ENCODE peak calls at places on chromosomes 11 and 22, in nine cellular contexts. K is M059J; X is NCI-H510A treated with DMSO at 0.1 percent for 48 hours; I is hepatocyte; E is stimulated activated CD4-positive, alpha-beta T cell treated with anti-CD3 and anti-CD28 coated beads, Interleukin-2, amount 100 ng/mL, for 24 hours; Z is cardiac fibroblast; O is T-cell; C is activated CD8-positive, alpha-beta memory T cell treated with anti-CD3 and anti-CD28 coated beads, Interleukin-2, amount 50 U/mL, for 48 hours; R is GM19239. L is an unnamed sample.

GRCh38 chr11:43957571-43957970 is 15.1 kb downstream of the C11orf96 start:
- DNase-seq in O (no peak), C (no peak), R (no peak), Z (no peak), I (no peak), K (no peak), X (no peak), E (no peak), L (no peak)

GRCh38 chr22:49997221-49997599 is 15.4 kb downstream of the IL17REL start:
- DNase-seq in Z (no peak), X (peak), K (no peak), I (peak), C (no peak), E (no peak), O (no peak), R (no peak), L (no peak)

GRCh38 chr11:70567680-70568503 is 169.6 kb downstream of the CTTN start:
- DNase-seq in Z (peak), R (no peak), E (no peak), X (no peak), C (no peak), O (no peak), I (peak), K (peak), L (no peak)

GRCh38 chr11:10032991-10033390 is 261.0 kb downstream of the SBF2 start:
- DNase-seq in X (no peak), O (no peak), R (no peak), E (no peak), I (no peak), Z (peak), K (peak), C (no peak), L (no peak)

GRCh38 chr11:68373810-68374501 is 61.6 kb downstream of the LRP5 start:
- DNase-seq in X (peak), C (no peak), Z (peak), I (peak), E (no peak), O (no peak), R (no peak), K (no peak), L (no peak)

GRCh38 chr22:24521791-24522245 is 26.7 kb downstream of the UPB1 start:
- DNase-seq in O (peak), R (peak), E (peak), Z (peak), K (peak), I (peak), C (peak), X (peak), L (peak)

GRCh38 chr22:26631282-26631681 is 9.5 kb downstream of the CRYBA4 start:
- DNase-seq in X (no peak), Z (no peak), K (no peak), I (no peak), C (no peak), E (no peak), O (no peak), R (no peak), L (no peak)

GRCh38 chr11:35158371-35159081 is 19.6 kb downstream of the CD44 start:
- DNase-seq in R (no peak), E (no peak), C (no peak), I (peak), K (peak), O (no peak), Z (peak), X (no peak), L (no peak)

GRCh38 chr11:72191961-72192381 is at the start of gene FOLR1:
- DNase-seq in I (no peak), E (no peak), X (no peak), C (peak), K (peak), O (no peak), Z (no peak), R (no peak), L (no peak)

GRCh38 chr11:44568706-44569473 is 3.4 kb downstream of the CD82 start:
- DNase-seq in Z (peak), R (no peak), E (peak), X (no peak), C (peak), I (peak), O (peak), K (peak), L (peak)

GRCh38 chr11:105968021-105968697 is 53.9 kb downstream of the MSANTD4 start:
- DNase-seq in E (no peak), R (no peak), O (no peak), C (no peak), I (peak), X (no peak), K (peak), Z (no peak), L (no peak)

GRCh38 chr22:35322126-35322525 is 22.4 kb downstream of the TOM1 start:
- DNase-seq in Z (no peak), R (no peak), O (no peak), C (no peak), I (no peak), K (no peak), X (no peak), E (no peak), L (no peak)

GRCh38 chr11:72838691-72839305 is 24.6 kb downstream of the ATG16L2 start:
- DNase-seq in I (no peak), O (no peak), E (no peak), C (no peak), X (no peak), K (no peak), R (no peak), Z (no peak), L (no peak)

GRCh38 chr11:216081-216974 is 8.8 kb downstream of the RIC8A start:
- DNase-seq in R (no peak), X (no peak), O (no peak), E (no peak), K (no peak), I (no peak), C (no peak), Z (no peak), L (no peak)

GRCh38 chr11:100876826-100877545 is 189.9 kb downstream of the ARHGAP42 start:
- DNase-seq in R (no peak), I (peak), O (no peak), X (no peak), Z (peak), C (no peak), K (peak), E (no peak), L (no peak)

GRCh38 chr22:32261306-32261705 is 6.2 kb upstream of the SLC5A4 start:
- DNase-seq in C (no peak), Z (no peak), X (no peak), I (no peak), R (no peak), K (no peak), E (no peak), O (no peak), L (no peak)

GRCh38 chr11:86954288-86955110 is 696 bp downstream of the FZD4 start:
- DNase-seq in R (no peak), X (no peak), I (no peak), C (no peak), Z (no peak), O (no peak), K (peak), E (no peak), L (no peak)

GRCh38 chr11:69295995-69296889 is 2.3 kb downstream of the MYEOV start:
- DNase-seq in K (peak), C (no peak), O (no peak), X (no peak), Z (peak), R (no peak), E (no peak), I (peak), L (no peak)

GRCh38 chr22:42343136-42343484 is 72.7 kb upstream of the TCF20 start:
- DNase-seq in R (no peak), Z (no peak), X (peak), O (no peak), I (peak), E (peak), K (no peak), C (no peak), L (no peak)

GRCh38 chr11:66126808-66127555 is 56.9 kb downstream of the PACS1 start:
- DNase-seq in C (peak), I (peak), K (no peak), X (peak), E (peak), Z (peak), R (no peak), O (peak), L (peak)

GRCh38 chr22:46064236-46064965 is 85.9 kb upstream of the PPARA start:
- DNase-seq in Z (no peak), O (no peak), E (no peak), R (no peak), I (no peak), C (no peak), X (no peak), K (peak), L (no peak)

GRCh38 chr22:36136475-36136874 is 24.1 kb downstream of the APOL3 start:
- DNase-seq in C (no peak), I (no peak), O (no peak), E (no peak), X (no peak), R (no peak), K (peak), Z (peak), L (no peak)

GRCh38 chr11:47186076-47186936 is at the start of gene PACSIN3:
- DNase-seq in I (peak), O (no peak), R (peak), X (no peak), K (peak), Z (peak), C (peak), E (peak), L (no peak)

GRCh38 chr22:36884314-36885158 is 23.7 kb downstream of the NCF4 start:
- DNase-seq in Z (peak), O (no peak), E (no peak), R (no peak), X (no peak), C (no peak), I (no peak), K (peak), L (no peak)

GRCh38 chr11:31921066-31921465 is 109.9 kb upstream of the PAX6 start:
- DNase-seq in K (peak), I (no peak), X (no peak), Z (no peak), C (no peak), O (no peak), R (no peak), E (no peak), L (no peak)

GRCh38 chr11:133929401-133930052 is 27.2 kb downstream of the IGSF9B start:
- DNase-seq in O (no peak), Z (no peak), R (no peak), K (no peak), C (no peak), E (no peak), I (no peak), X (no peak), L (no peak)

GRCh38 chr22:49657275-49657973 is 170.2 kb downstream of the BRD1 start:
- DNase-seq in I (no peak), X (no peak), O (peak), R (peak), E (peak), Z (no peak), K (no peak), C (peak), L (peak)

L was measured in stimulated activated naive B cell treated with anti-CD40 and anti-IgM and Interleukin-4, amounts not matched to agents 10 μg/mL and 1 μg/mL and 100 μg/mL, for 72 hours.